ENCODE peak calls at places on chromosomes 16 and 17, in seven cellular contexts. One of them, this sample, is unnamed.

GRCh38 chr17:30148376-30148775 is 31.8 kb downstream of the NSRP1 start:
- DNase-seq in right lobe of liver: no peak
- DNase-seq in colonic mucosa: no peak
- DNase-seq in hepatocyte: no peak
- DNase-seq in IMR-90: no peak
- DNase-seq in HCT116: no peak
- DNase-seq in tibial artery: no peak
- DNase-seq in this sample: no peak

GRCh38 chr16:53094013-53094630 is 39.3 kb downstream of the CHD9 start:
- DNase-seq in hepatocyte: peak
- DNase-seq in right lobe of liver: peak
- DNase-seq in IMR-90: no peak
- DNase-seq in colonic mucosa: peak
- DNase-seq in tibial artery: peak
- DNase-seq in HCT116: no peak
- DNase-seq in this sample: no peak

GRCh38 chr17:17029938-17030337 is 12.3 kb upstream of the MPRIP start:
- DNase-seq in IMR-90: no peak
- DNase-seq in colonic mucosa: no peak
- DNase-seq in tibial artery: no peak
- DNase-seq in hepatocyte: no peak
- DNase-seq in right lobe of liver: peak
- DNase-seq in HCT116: no peak
- DNase-seq in this sample: no peak

GRCh38 chr17:13540546-13540945 is 61.2 kb downstream of the HS3ST3A1 start:
- DNase-seq in tibial artery: no peak
- DNase-seq in hepatocyte: no peak
- DNase-seq in IMR-90: no peak
- DNase-seq in HCT116: no peak
- DNase-seq in colonic mucosa: no peak
- DNase-seq in right lobe of liver: no peak
- DNase-seq in this sample: no peak

GRCh38 chr17:17300624-17301568 is 2.3 kb upstream of the NT5M start:
- DNase-seq in right lobe of liver: no peak
- DNase-seq in hepatocyte: peak
- DNase-seq in IMR-90: peak
- DNase-seq in HCT116: no peak
- DNase-seq in colonic mucosa: peak
- DNase-seq in tibial artery: peak
- DNase-seq in this sample: no peak

GRCh38 chr16:82136956-82137818 is 32.8 kb downstream of the MPHOSPH6 start:
- DNase-seq in hepatocyte: no peak
- DNase-seq in IMR-90: no peak
- DNase-seq in HCT116: no peak
- DNase-seq in right lobe of liver: no peak
- DNase-seq in tibial artery: no peak
- DNase-seq in colonic mucosa: no peak
- DNase-seq in this sample: no peak

GRCh38 chr17:59751955-59752413 is 44.5 kb downstream of the VMP1 start:
- DNase-seq in HCT116: no peak
- DNase-seq in IMR-90: no peak
- DNase-seq in colonic mucosa: no peak
- DNase-seq in tibial artery: no peak
- DNase-seq in right lobe of liver: no peak
- DNase-seq in hepatocyte: no peak
- DNase-seq in this sample: no peak

GRCh38 chr16:81238296-81239011 is at the start of gene BCO1:
- DNase-seq in HCT116: no peak
- DNase-seq in IMR-90: peak
- DNase-seq in colonic mucosa: peak
- DNase-seq in right lobe of liver: no peak
- DNase-seq in tibial artery: no peak
- DNase-seq in hepatocyte: peak
- DNase-seq in this sample: no peak

GRCh38 chr17:72145562-72145961 is 24.7 kb downstream of the SOX9 start:
- DNase-seq in HCT116: no peak
- DNase-seq in hepatocyte: no peak
- DNase-seq in right lobe of liver: no peak
- DNase-seq in tibial artery: no peak
- DNase-seq in IMR-90: no peak
- DNase-seq in colonic mucosa: no peak
- DNase-seq in this sample: no peak

GRCh38 chr16:84138500-84138823 is 6.5 kb downstream of the HSDL1 start:
- DNase-seq in hepatocyte: no peak
- DNase-seq in tibial artery: no peak
- DNase-seq in colonic mucosa: no peak
- DNase-seq in HCT116: no peak
- DNase-seq in right lobe of liver: no peak
- DNase-seq in IMR-90: no peak
- DNase-seq in this sample: no peak

GRCh38 chr16:52555572-52555971 is 8.6 kb upstream of the TOX3 start:
- DNase-seq in colonic mucosa: no peak
- DNase-seq in hepatocyte: no peak
- DNase-seq in right lobe of liver: no peak
- DNase-seq in tibial artery: no peak
- DNase-seq in HCT116: no peak
- DNase-seq in IMR-90: no peak
- DNase-seq in this sample: no peak

GRCh38 chr16:47848481-47849109 is 307.2 kb downstream of the ABCC12 start:
- DNase-seq in hepatocyte: no peak
- DNase-seq in right lobe of liver: no peak
- DNase-seq in HCT116: no peak
- DNase-seq in IMR-90: peak
- DNase-seq in colonic mucosa: no peak
- DNase-seq in tibial artery: no peak
- DNase-seq in this sample: no peak

GRCh38 chr16:75550211-75550662 is 5.8 kb downstream of the TMEM231 start:
- DNase-seq in HCT116: no peak
- DNase-seq in colonic mucosa: peak
- DNase-seq in tibial artery: peak
- DNase-seq in right lobe of liver: no peak
- DNase-seq in hepatocyte: peak
- DNase-seq in IMR-90: peak
- DNase-seq in this sample: no peak

GRCh38 chr17:62001105-62001504 is 64.0 kb downstream of the MED13 start:
- DNase-seq in tibial artery: no peak
- DNase-seq in hepatocyte: no peak
- DNase-seq in IMR-90: no peak
- DNase-seq in right lobe of liver: no peak
- DNase-seq in colonic mucosa: no peak
- DNase-seq in HCT116: no peak
- DNase-seq in this sample: no peak

GRCh38 chr17:34178047-34178446 is 77.0 kb upstream of the CCL2 start:
- DNase-seq in IMR-90: peak
- DNase-seq in HCT116: no peak
- DNase-seq in hepatocyte: no peak
- DNase-seq in colonic mucosa: no peak
- DNase-seq in tibial artery: no peak
- DNase-seq in right lobe of liver: no peak
- DNase-seq in this sample: no peak

GRCh38 chr17:72110231-72110952 is 10.4 kb upstream of the SOX9 start:
- DNase-seq in right lobe of liver: no peak
- DNase-seq in HCT116: no peak
- DNase-seq in hepatocyte: no peak
- DNase-seq in tibial artery: no peak
- DNase-seq in colonic mucosa: peak
- DNase-seq in IMR-90: no peak
- DNase-seq in this sample: no peak

GRCh38 chr16:11604783-11605563 is 18.3 kb upstream of the LITAF start:
- DNase-seq in IMR-90: peak
- DNase-seq in hepatocyte: peak
- DNase-seq in HCT116: no peak
- DNase-seq in colonic mucosa: peak
- DNase-seq in right lobe of liver: peak
- DNase-seq in tibial artery: peak
- DNase-seq in this sample: no peak

GRCh38 chr17:30347488-30347887 is 13.6 kb upstream of the TMIGD1 start:
- DNase-seq in hepatocyte: no peak
- DNase-seq in HCT116: no peak
- DNase-seq in IMR-90: no peak
- DNase-seq in right lobe of liver: no peak
- DNase-seq in colonic mucosa: no peak
- DNase-seq in tibial artery: no peak
- DNase-seq in this sample: no peak

GRCh38 chr16:19844945-19845641 is 39.6 kb downstream of the GPRC5B start:
- DNase-seq in tibial artery: no peak
- DNase-seq in IMR-90: peak
- DNase-seq in HCT116: no peak
- DNase-seq in right lobe of liver: no peak
- DNase-seq in colonic mucosa: no peak
- DNase-seq in hepatocyte: peak
- DNase-seq in this sample: peak

GRCh38 chr16:55225972-55226542 is 97.9 kb upstream of the IRX6 start:
- DNase-seq in HCT116: no peak
- DNase-seq in IMR-90: no peak
- DNase-seq in colonic mucosa: no peak
- DNase-seq in hepatocyte: no peak
- DNase-seq in tibial artery: no peak
- DNase-seq in right lobe of liver: no peak
- DNase-seq in this sample: no peak

GRCh38 chr17:17044846-17045561 is 2.7 kb downstream of the MPRIP start:
- DNase-seq in HCT116: no peak
- DNase-seq in right lobe of liver: peak
- DNase-seq in hepatocyte: peak
- DNase-seq in colonic mucosa: peak
- DNase-seq in tibial artery: no peak
- DNase-seq in IMR-90: peak
- DNase-seq in this sample: no peak

GRCh38 chr16:69404275-69404805 is 18.5 kb upstream of the TERF2 start:
- DNase-seq in HCT116: peak
- DNase-seq in tibial artery: no peak
- DNase-seq in IMR-90: peak
- DNase-seq in colonic mucosa: peak
- DNase-seq in hepatocyte: peak
- DNase-seq in right lobe of liver: no peak
- DNase-seq in this sample: no peak

GRCh38 chr17:74790206-74791066 is 14.3 kb upstream of the NAT9 start:
- DNase-seq in HCT116: no peak
- DNase-seq in IMR-90: no peak
- DNase-seq in right lobe of liver: no peak
- DNase-seq in colonic mucosa: no peak
- DNase-seq in tibial artery: no peak
- DNase-seq in hepatocyte: no peak
- DNase-seq in this sample: no peak

GRCh38 chr16:66604376-66605176 is at the start of gene CMTM3:
- DNase-seq in right lobe of liver: peak
- DNase-seq in hepatocyte: peak
- DNase-seq in colonic mucosa: peak
- DNase-seq in IMR-90: peak
- DNase-seq in HCT116: peak
- DNase-seq in tibial artery: peak
- DNase-seq in this sample: no peak

GRCh38 chr17:14042411-14042810 is 26.9 kb upstream of the COX10 start:
- DNase-seq in tibial artery: no peak
- DNase-seq in IMR-90: no peak
- DNase-seq in hepatocyte: no peak
- DNase-seq in right lobe of liver: no peak
- DNase-seq in HCT116: no peak
- DNase-seq in colonic mucosa: no peak
- DNase-seq in this sample: no peak

GRCh38 chr16:86408685-86409084 is 101.6 kb upstream of the FOXF1 start:
- DNase-seq in colonic mucosa: no peak
- DNase-seq in hepatocyte: no peak
- DNase-seq in tibial artery: no peak
- DNase-seq in HCT116: no peak
- DNase-seq in right lobe of liver: no peak
- DNase-seq in IMR-90: peak
- DNase-seq in this sample: no peak

GRCh38 chr16:15618392-15618791 is 24.6 kb downstream of the MARF1 start:
- DNase-seq in tibial artery: no peak
- DNase-seq in HCT116: no peak
- DNase-seq in IMR-90: peak
- DNase-seq in right lobe of liver: no peak
- DNase-seq in hepatocyte: no peak
- DNase-seq in colonic mucosa: no peak
- DNase-seq in this sample: no peak

GRCh38 chr17:11880714-11881113 is 116.6 kb downstream of the ZNF18 start:
- DNase-seq in HCT116: peak
- DNase-seq in hepatocyte: peak
- DNase-seq in colonic mucosa: peak
- DNase-seq in IMR-90: no peak
- DNase-seq in tibial artery: no peak
- DNase-seq in right lobe of liver: no peak
- DNase-seq in this sample: no peak
- TF ChIP-seq CTCF in HCT116: peak
- TF ChIP-seq CTCF in hepatocyte: peak
- TF ChIP-seq CTCF in colonic mucosa: no peak
- TF ChIP-seq CTCF in IMR-90: no peak
- TF ChIP-seq CTCF in tibial artery: no peak
- TF ChIP-seq CTCF in right lobe of liver: no peak
- TF ChIP-seq CTCF in this sample: no peak

GRCh38 chr16:2517954-2518605 is 2.1 kb upstream of the AMDHD2 start:
- DNase-seq in tibial artery: no peak
- DNase-seq in colonic mucosa: no peak
- DNase-seq in right lobe of liver: peak
- DNase-seq in HCT116: no peak
- DNase-seq in IMR-90: no peak
- DNase-seq in hepatocyte: no peak
- DNase-seq in this sample: no peak
- H3K4me3 ChIP-seq in tibial artery: no peak
- H3K4me3 ChIP-seq in colonic mucosa: no peak
- H3K4me3 ChIP-seq in right lobe of liver: no peak
- H3K4me3 ChIP-seq in HCT116: no peak
- H3K4me3 ChIP-seq in IMR-90: no peak
- H3K4me3 ChIP-seq in hepatocyte: no peak
- H3K4me3 ChIP-seq in this sample: no peak

DNA sequence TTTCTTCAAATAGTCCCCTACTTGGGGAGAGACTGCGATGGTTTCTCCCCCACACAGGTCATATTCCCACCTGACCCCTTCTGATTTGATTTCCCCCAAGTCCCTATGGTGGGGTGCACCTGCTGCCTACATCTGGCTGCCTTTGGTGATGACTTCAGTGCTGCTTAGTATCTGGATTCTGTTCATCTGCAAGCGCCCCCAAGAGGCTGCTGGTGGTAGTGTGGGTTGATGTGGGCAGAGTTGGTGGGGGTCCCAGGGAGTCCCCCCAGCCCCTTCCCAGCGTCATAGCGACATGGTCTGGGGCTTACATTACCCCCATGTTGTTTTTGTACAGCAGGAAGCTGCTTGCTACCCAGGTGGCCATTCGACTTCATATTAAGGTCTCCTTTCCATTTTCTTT is 99.2 kb downstream of the NTN1 start:
- DNase-seq in right lobe of liver: no peak
- DNase-seq in hepatocyte: no peak
- DNase-seq in IMR-90: no peak
- DNase-seq in colonic mucosa: no peak
- DNase-seq in HCT116: peak
- DNase-seq in tibial artery: no peak
- DNase-seq in this sample: no peak
- TF ChIP-seq CTCF in right lobe of liver: peak
- TF ChIP-seq CTCF in hepatocyte: no peak
- TF ChIP-seq CTCF in IMR-90: no peak
- TF ChIP-seq CTCF in colonic mucosa: no peak
- TF ChIP-seq CTCF in HCT116: peak
- TF ChIP-seq CTCF in tibial artery: peak
- TF ChIP-seq CTCF in this sample: peak

DNA sequence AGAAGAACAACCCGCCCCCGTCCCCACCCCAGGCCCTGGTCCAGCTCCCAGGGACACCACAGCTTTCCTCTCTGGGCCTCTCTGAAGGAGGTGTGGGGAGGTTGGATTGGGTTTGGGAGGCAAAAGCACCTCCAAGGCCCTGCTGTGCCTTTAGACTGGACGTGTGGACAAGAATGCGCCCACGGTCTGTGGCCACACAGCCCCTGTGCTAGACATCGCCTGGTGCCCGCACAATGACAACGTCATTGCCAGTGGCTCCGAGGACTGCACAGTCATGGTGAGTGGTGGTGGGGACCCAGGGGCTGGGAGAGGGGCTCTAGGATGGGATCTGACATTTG is 3.0 kb downstream of the CORO1A start:
- DNase-seq in IMR-90: no peak
- DNase-seq in colonic mucosa: no peak
- DNase-seq in hepatocyte: no peak
- DNase-seq in right lobe of liver: no peak
- DNase-seq in HCT116: no peak
- DNase-seq in tibial artery: no peak
- DNase-seq in this sample: no peak
- H3K4me3 ChIP-seq in IMR-90: no peak
- H3K4me3 ChIP-seq in colonic mucosa: peak
- H3K4me3 ChIP-seq in hepatocyte: no peak
- H3K4me3 ChIP-seq in right lobe of liver: peak
- H3K4me3 ChIP-seq in HCT116: no peak
- H3K4me3 ChIP-seq in tibial artery: no peak
- H3K4me3 ChIP-seq in this sample: no peak